ENCODE peak calls at places on chromosomes 16 and 17, in seven cellular contexts. R is NCI-H1436 treated with DMSO at 0.1 percent for 48 hours, N is amygdala, V is Karpas-422, B is A549, F is AG20443, X is choroid plexus epithelial cell. E is an unnamed sample.

GRCh38 chr17:28712037-28712704 is 483 bp upstream of the PROCA1 start:
- DNase-seq in R (no peak), V (peak), B (no peak), N (no peak), F (no peak), X (peak), E (no peak)

GRCh38 chr17:1593630-1593931 is 31.0 kb upstream of the PITPNA start:
- DNase-seq in B (no peak), N (no peak), F (no peak), R (no peak), X (no peak), V (no peak), E (no peak)

GRCh38 chr17:19013226-19013625 is 8.7 kb upstream of the FAM83G start:
- DNase-seq in N (no peak), F (no peak), V (no peak), X (no peak), R (no peak), B (no peak), E (no peak)

GRCh38 chr16:79329967-79330366 is 270.6 kb downstream of the MAF start:
- DNase-seq in V (no peak), F (no peak), N (no peak), X (no peak), B (no peak), R (no peak), E (no peak)

GRCh38 chr16:72198021-72198420 is 26.1 kb upstream of the PMFBP1 start:
- DNase-seq in B (no peak), F (peak), N (peak), V (no peak), X (peak), R (peak), E (peak)

GRCh38 chr16:70694088-70694487 is 8.2 kb upstream of the MTSS2 start:
- DNase-seq in F (peak), B (peak), N (no peak), R (no peak), X (peak), V (no peak), E (peak)

GRCh38 chr17:35243459-35244204 is 760 bp downstream of the SLFN5 start:
- DNase-seq in N (no peak), B (peak), X (peak), F (peak), V (no peak), R (no peak), E (peak)

GRCh38 chr16:28189237-28189636 is 22.5 kb downstream of the XPO6 start:
- DNase-seq in X (peak), V (no peak), N (no peak), F (peak), B (peak), R (no peak), E (no peak)

GRCh38 chr17:70658840-70659239 is 489.5 kb downstream of the KCNJ2 start:
- DNase-seq in R (no peak), V (no peak), N (no peak), B (no peak), F (no peak), X (no peak), E (peak)

GRCh38 chr17:2902546-2902945 is 106.3 kb downstream of the RAP1GAP2 start:
- DNase-seq in F (no peak), R (no peak), N (no peak), V (no peak), B (no peak), X (no peak), E (no peak)

GRCh38 chr17:12229315-12229714 is 208.6 kb downstream of the MAP2K4 start:
- DNase-seq in V (peak), X (no peak), B (no peak), R (no peak), F (no peak), N (no peak), E (no peak)

GRCh38 chr16:72240949-72241348 is 69.0 kb upstream of the PMFBP1 start:
- DNase-seq in B (no peak), R (peak), X (no peak), V (no peak), N (no peak), F (no peak), E (no peak)

GRCh38 chr17:57406131-57406980 is 150.0 kb downstream of the MSI2 start:
- DNase-seq in V (no peak), X (peak), R (no peak), B (no peak), F (no peak), N (peak), E (peak)

GRCh38 chr17:71496552-71496951 is 624.3 kb upstream of the SOX9 start:
- DNase-seq in F (peak), V (no peak), B (no peak), R (no peak), X (peak), N (no peak), E (peak)

GRCh38 chr17:37570527-37571093 is 38.6 kb downstream of the SYNRG start:
- DNase-seq in B (peak), V (peak), R (no peak), X (peak), F (peak), N (peak), E (peak)

E was measured in amniotic epithelial cell.